ENCODE peak calls at places on chromosomes 5 and 9, in eight cellular contexts. K, C, W, M, O, P, F and I are unnamed samples.
A peak's percentile ranks its signal among the peaks of the same experiment; 100 is the strongest.

GRCh38 chr9:93667006-93667405 is 90.6 kb downstream of the PHF2 start:
- DNase-seq in K (no peak), C (no peak), W (no peak), M (no peak), O (peak; percentile 17), P (no peak), F (no peak), I (no peak)

GRCh38 chr9:12702160-12702758 is 9.1 kb downstream of the TYRP1 start:
- DNase-seq in K (peak; percentile 59), C (peak; percentile 67), W (no peak), M (peak; percentile 66), O (peak; percentile 30), P (peak; percentile 91), F (no peak), I (no peak)

GRCh38 chr5:91643796-91644195 is 260.7 kb upstream of the ARRDC3 start:
- DNase-seq in K (no peak), C (peak; percentile 27), W (no peak), M (no peak), O (no peak), P (no peak), F (peak; percentile 15), I (no peak)

GRCh38 chr5:134183481-134183880 is 6.7 kb upstream of the SKP1 start:
- DNase-seq in K (no peak), C (no peak), W (no peak), M (no peak), O (no peak), P (no peak), F (no peak), I (no peak)

GRCh38 chr5:135880278-135880677 is 15.4 kb downstream of the IL9 start:
- DNase-seq in K (no peak), C (no peak), W (peak; percentile 22), M (peak; percentile 51), O (no peak), P (no peak), F (no peak), I (no peak)

GRCh38 chr5:178428341-178429155 is 161.6 kb downstream of the COL23A1 start:
- DNase-seq in K (no peak), C (no peak), W (no peak), M (no peak), O (peak; percentile 41), P (no peak), F (no peak), I (no peak)

GRCh38 chr5:180803181-180804128 is 849 bp upstream of the MGAT1 start:
- DNase-seq in K (no peak), C (no peak), W (no peak), M (no peak), O (peak; percentile 54), P (peak; percentile 39), F (no peak), I (no peak)

GRCh38 chr5:431001-431710 is 11.8 kb upstream of the EXOC3 start:
- DNase-seq in K (no peak), C (peak; percentile 34), W (peak; percentile 80), M (peak; percentile 47), O (no peak), P (peak; percentile 52), F (no peak), I (no peak)

GRCh38 chr5:154486427-154486866 is 8.4 kb upstream of the HAND1 start:
- DNase-seq in K (no peak), C (no peak), W (no peak), M (no peak), O (no peak), P (no peak), F (no peak), I (no peak)

GRCh38 chr5:124644138-124644537 is 102.3 kb downstream of the ZNF608 start:
- DNase-seq in K (no peak), C (peak; percentile 82), W (no peak), M (peak; percentile 72), O (no peak), P (no peak), F (no peak), I (no peak)

GRCh38 chr5:175517824-175518450 is 39.6 kb downstream of the SFXN1 start:
- DNase-seq in K (peak; percentile 63), C (peak; percentile 88), W (peak; percentile 56), M (peak; percentile 72), O (no peak), P (peak; percentile 86), F (no peak), I (peak; percentile 61)

GRCh38 chr9:9949948-9950347 is 662.9 kb downstream of the PTPRD start:
- DNase-seq in K (no peak), C (peak; percentile 9), W (no peak), M (no peak), O (no peak), P (no peak), F (no peak), I (no peak)

GRCh38 chr5:86917117-86917579 is 299.4 kb downstream of the COX7C start:
- DNase-seq in K (no peak), C (peak; percentile 20), W (peak; percentile 2), M (peak; percentile 5), O (no peak), P (peak; percentile 68), F (peak; percentile 4), I (no peak)

GRCh38 chr5:125120012-125120411 is 373.6 kb upstream of the ZNF608 start:
- DNase-seq in K (no peak), C (no peak), W (no peak), M (no peak), O (no peak), P (no peak), F (no peak), I (no peak)

GRCh38 chr5:72920690-72921089 is 35.2 kb upstream of the FCHO2 start:
- DNase-seq in K (no peak), C (no peak), W (peak; percentile 59), M (peak; percentile 49), O (no peak), P (peak; percentile 44), F (no peak), I (no peak)

GRCh38 chr5:55226934-55227737 is at the start of gene MCIDAS:
- DNase-seq in K (no peak), C (no peak), W (peak; percentile 77), M (peak; percentile 66), O (no peak), P (peak; percentile 30), F (no peak), I (no peak)

GRCh38 chr5:180352116-180352975 is 790 bp downstream of the GFPT2 start:
- DNase-seq in K (no peak), C (no peak), W (no peak), M (peak; percentile 27), O (no peak), P (peak; percentile 46), F (no peak), I (no peak)

GRCh38 chr5:134457801-134458200 is 46.1 kb upstream of the CDKN2AIPNL start:
- DNase-seq in K (no peak), C (no peak), W (no peak), M (no peak), O (no peak), P (no peak), F (no peak), I (no peak)

GRCh38 chr5:73496984-73497457 is 1.2 kb upstream of the BTF3 start:
- DNase-seq in K (no peak), C (peak; percentile 40), W (peak; percentile 68), M (peak; percentile 89), O (no peak), P (peak; percentile 67), F (peak; percentile 17), I (peak; percentile 16)

GRCh38 chr5:144085381-144085780 is 85.1 kb downstream of the YIPF5 start:
- DNase-seq in K (no peak), C (no peak), W (no peak), M (no peak), O (no peak), P (no peak), F (no peak), I (no peak)

GRCh38 chr9:110750272-110750671 is 81.7 kb downstream of the MUSK start:
- DNase-seq in K (no peak), C (no peak), W (no peak), M (no peak), O (no peak), P (peak; percentile 63), F (no peak), I (no peak)

GRCh38 chr9:106966481-106966880 is 103.5 kb downstream of the ZNF462 start:
- DNase-seq in K (no peak), C (no peak), W (no peak), M (no peak), O (no peak), P (no peak), F (no peak), I (no peak)

GRCh38 chr9:94785211-94786169 is 59.0 kb downstream of the AOPEP start:
- DNase-seq in K (no peak), C (no peak), W (no peak), M (no peak), O (no peak), P (no peak), F (no peak), I (no peak)

GRCh38 chr5:170135796-170136490 is 30.2 kb downstream of the FOXI1 start:
- DNase-seq in K (no peak), C (no peak), W (no peak), M (peak; percentile 29), O (no peak), P (peak; percentile 10), F (peak; percentile 83), I (no peak)

GRCh38 chr5:160268111-160268510 is 38.8 kb downstream of the FABP6 start:
- DNase-seq in K (no peak), C (no peak), W (no peak), M (no peak), O (no peak), P (no peak), F (no peak), I (no peak)

GRCh38 chr9:7266911-7267555 is 509.3 kb downstream of the KDM4C start:
- DNase-seq in K (no peak), C (no peak), W (no peak), M (no peak), O (peak; percentile 50), P (no peak), F (no peak), I (no peak)

GRCh38 chr5:138944527-138945322 is 69.6 kb upstream of the LRRTM2 start:
- DNase-seq in K (no peak), C (no peak), W (no peak), M (peak; percentile 76), O (no peak), P (peak; percentile 17), F (no peak), I (no peak)

GRCh38 chr9:116941266-116941665 is 254.2 kb downstream of the TRIM32 start:
- DNase-seq in K (no peak), C (no peak), W (no peak), M (no peak), O (no peak), P (no peak), F (no peak), I (no peak)

GRCh38 chr9:123478160-123478559 is 122.2 kb downstream of the CRB2 start:
- DNase-seq in K (no peak), C (no peak), W (no peak), M (no peak), O (no peak), P (no peak), F (no peak), I (no peak)

GRCh38 chr5:33713087-33713486 is 178.7 kb downstream of the ADAMTS12 start:
- DNase-seq in K (no peak), C (no peak), W (no peak), M (no peak), O (no peak), P (no peak), F (no peak), I (no peak)

GRCh38 chr5:67095346-67095871 is 101.2 kb downstream of the CD180 start:
- DNase-seq in K (no peak), C (peak; percentile 25), W (no peak), M (no peak), O (peak; percentile 52), P (peak; percentile 72), F (peak; percentile 36), I (no peak)

GRCh38 chr5:82276800-82277612 is 1.1 kb downstream of the RPS23 start:
- DNase-seq in K (no peak), C (no peak), W (no peak), M (no peak), O (no peak), P (no peak), F (no peak), I (no peak)